ENCODE peak calls at places on chromosome 21, in seven cellular contexts. O, P, N, I, R, D and U are unnamed samples.

GRCh38 chr21:29208666-29209059 is 78.2 kb downstream of the MAP3K7CL start:
- DNase-seq in O (no peak), P (no peak), N (no peak), I (no peak), R (no peak), D (no peak), U (no peak)

GRCh38 chr21:38950388-38951094 is 144.8 kb downstream of the ETS2 start:
- DNase-seq in O (no peak), P (no peak), N (no peak), I (peak; percentile 40), R (peak; percentile 60), D (no peak), U (no peak)

GRCh38 chr21:18985584-18985983 is 582.0 kb upstream of the TMPRSS15 start:
- DNase-seq in O (no peak), P (no peak), N (no peak), I (no peak), R (no peak), D (no peak), U (no peak)

GRCh38 chr21:43832158-43832550 is 32.9 kb upstream of the AGPAT3 start:
- DNase-seq in O (no peak), P (no peak), N (peak; percentile 54), I (no peak), R (no peak), D (no peak), U (no peak)

GRCh38 chr21:45592208-45592619 is 50.0 kb upstream of the SLC19A1 start:
- DNase-seq in O (no peak), P (peak; percentile 77), N (no peak), I (no peak), R (peak; percentile 14), D (no peak), U (no peak)

GRCh38 chr21:33434770-33435360 is 31.7 kb downstream of the IFNGR2 start:
- DNase-seq in O (peak; percentile 38), P (peak; percentile 94), N (no peak), I (peak; percentile 67), R (peak; percentile 63), D (no peak), U (no peak)

GRCh38 chr21:46356005-46356338 is 32.0 kb downstream of the PCNT start:
- DNase-seq in O (no peak), P (no peak), N (no peak), I (no peak), R (no peak), D (no peak), U (no peak)

GRCh38 chr21:35015435-35016024 is 33.6 kb downstream of the RUNX1 start:
- DNase-seq in O (no peak), P (no peak), N (no peak), I (no peak), R (no peak), D (no peak), U (no peak)

GRCh38 chr21:35239811-35240219 is 190.7 kb upstream of the RUNX1 start:
- DNase-seq in O (no peak), P (no peak), N (no peak), I (no peak), R (peak; percentile 64), D (peak; percentile 38), U (no peak)

GRCh38 chr21:25568230-25568629 is 39.1 kb downstream of the MRPL39 start:
- DNase-seq in O (no peak), P (peak; percentile 76), N (no peak), I (no peak), R (peak; percentile 2), D (peak; percentile 46), U (no peak)

GRCh38 chr21:32747396-32747795 is 19.6 kb upstream of the SYNJ1 start:
- DNase-seq in O (no peak), P (no peak), N (no peak), I (no peak), R (no peak), D (no peak), U (no peak)